ENCODE peak calls at places on chromosome 18, in eight cellular contexts. One of them, this sample, is unnamed.

GRCh38 chr18:46260879-46261143 is 156.6 kb downstream of the HAUS1 start:
- DNase-seq in HCT116: no peak
- DNase-seq in neural progenitor cell: no peak
- DNase-seq in GM23338: no peak
- DNase-seq in SK-N-SH: no peak
- DNase-seq in hepatocyte: no peak
- DNase-seq in PC-3: peak; percentile 48
- DNase-seq in OCI-LY7: no peak
- DNase-seq in this sample: no peak

GRCh38 chr18:34543356-34543755 is 166.7 kb upstream of the DTNA start:
- DNase-seq in HCT116: no peak
- DNase-seq in neural progenitor cell: no peak
- DNase-seq in GM23338: no peak
- DNase-seq in SK-N-SH: no peak
- DNase-seq in hepatocyte: no peak
- DNase-seq in PC-3: no peak
- DNase-seq in OCI-LY7: no peak
- DNase-seq in this sample: no peak

GRCh38 chr18:36297419-36298112 is at the start of gene FHOD3:
- DNase-seq in HCT116: no peak
- DNase-seq in neural progenitor cell: peak; percentile 94
- DNase-seq in GM23338: peak; percentile 87
- DNase-seq in SK-N-SH: peak; percentile 97
- DNase-seq in hepatocyte: peak; percentile 67
- DNase-seq in PC-3: peak; percentile 47
- DNase-seq in OCI-LY7: no peak
- DNase-seq in this sample: peak; percentile 74

GRCh38 chr18:36411745-36412168 is 114.2 kb downstream of the FHOD3 start:
- DNase-seq in HCT116: peak; percentile 50
- DNase-seq in neural progenitor cell: peak; percentile 66
- DNase-seq in GM23338: peak; percentile 90
- DNase-seq in SK-N-SH: peak; percentile 41
- DNase-seq in hepatocyte: no peak
- DNase-seq in PC-3: peak; percentile 44
- DNase-seq in OCI-LY7: no peak
- DNase-seq in this sample: no peak

GRCh38 chr18:2978626-2979025 is 34.3 kb downstream of the LPIN2 start:
- DNase-seq in HCT116: no peak
- DNase-seq in neural progenitor cell: no peak
- DNase-seq in GM23338: no peak
- DNase-seq in SK-N-SH: no peak
- DNase-seq in hepatocyte: no peak
- DNase-seq in PC-3: peak; percentile 34
- DNase-seq in OCI-LY7: no peak
- DNase-seq in this sample: peak; percentile 12

GRCh38 chr18:36322408-36322728 is 24.9 kb downstream of the FHOD3 start:
- DNase-seq in HCT116: no peak
- DNase-seq in neural progenitor cell: no peak
- DNase-seq in GM23338: no peak
- DNase-seq in SK-N-SH: no peak
- DNase-seq in hepatocyte: no peak
- DNase-seq in PC-3: no peak
- DNase-seq in OCI-LY7: no peak
- DNase-seq in this sample: no peak

GRCh38 chr18:37554399-37554787 is 11.2 kb downstream of the CELF4 start:
- DNase-seq in HCT116: no peak
- DNase-seq in neural progenitor cell: peak; percentile 55
- DNase-seq in GM23338: peak; percentile 96
- DNase-seq in SK-N-SH: no peak
- DNase-seq in hepatocyte: no peak
- DNase-seq in PC-3: no peak
- DNase-seq in OCI-LY7: no peak
- DNase-seq in this sample: no peak

GRCh38 chr18:525066-525797 is 24.7 kb upstream of the COLEC12 start:
- DNase-seq in HCT116: no peak
- DNase-seq in neural progenitor cell: no peak
- DNase-seq in GM23338: no peak
- DNase-seq in SK-N-SH: no peak
- DNase-seq in hepatocyte: no peak
- DNase-seq in PC-3: peak; percentile 63
- DNase-seq in OCI-LY7: no peak
- DNase-seq in this sample: no peak

GRCh38 chr18:77056399-77057015 is 76.1 kb downstream of the MBP start:
- DNase-seq in HCT116: no peak
- DNase-seq in neural progenitor cell: peak; percentile 63
- DNase-seq in GM23338: no peak
- DNase-seq in SK-N-SH: no peak
- DNase-seq in hepatocyte: peak; percentile 78
- DNase-seq in PC-3: no peak
- DNase-seq in OCI-LY7: no peak
- DNase-seq in this sample: no peak

GRCh38 chr18:13915973-13916372 is 637 bp upstream of the MC2R start:
- DNase-seq in HCT116: no peak
- DNase-seq in neural progenitor cell: no peak
- DNase-seq in GM23338: no peak
- DNase-seq in SK-N-SH: no peak
- DNase-seq in hepatocyte: peak; percentile 23
- DNase-seq in PC-3: no peak
- DNase-seq in OCI-LY7: no peak
- DNase-seq in this sample: no peak

GRCh38 chr18:23172981-23173380 is 37.7 kb downstream of the CABLES1 start:
- DNase-seq in HCT116: no peak
- DNase-seq in neural progenitor cell: no peak
- DNase-seq in GM23338: no peak
- DNase-seq in SK-N-SH: no peak
- DNase-seq in hepatocyte: no peak
- DNase-seq in PC-3: no peak
- DNase-seq in OCI-LY7: no peak
- DNase-seq in this sample: no peak

GRCh38 chr18:32911660-32912284 is 138.9 kb upstream of the KLHL14 start:
- DNase-seq in HCT116: no peak
- DNase-seq in neural progenitor cell: no peak
- DNase-seq in GM23338: no peak
- DNase-seq in SK-N-SH: no peak
- DNase-seq in hepatocyte: no peak
- DNase-seq in PC-3: peak; percentile 49
- DNase-seq in OCI-LY7: no peak
- DNase-seq in this sample: no peak

GRCh38 chr18:76459687-76460350 is 35.2 kb downstream of the ZNF516 start:
- DNase-seq in HCT116: peak; percentile 15
- DNase-seq in neural progenitor cell: no peak
- DNase-seq in GM23338: no peak
- DNase-seq in SK-N-SH: no peak
- DNase-seq in hepatocyte: peak; percentile 64
- DNase-seq in PC-3: peak; percentile 93
- DNase-seq in OCI-LY7: no peak
- DNase-seq in this sample: no peak

GRCh38 chr18:76985156-76985950 is 147.2 kb downstream of the MBP start:
- DNase-seq in HCT116: no peak
- DNase-seq in neural progenitor cell: no peak
- DNase-seq in GM23338: no peak
- DNase-seq in SK-N-SH: no peak
- DNase-seq in hepatocyte: no peak
- DNase-seq in PC-3: no peak
- DNase-seq in OCI-LY7: no peak
- DNase-seq in this sample: no peak

GRCh38 chr18:31451625-31452024 is 4.1 kb downstream of the DSG3 start:
- DNase-seq in HCT116: no peak
- DNase-seq in neural progenitor cell: no peak
- DNase-seq in GM23338: no peak
- DNase-seq in SK-N-SH: no peak
- DNase-seq in hepatocyte: no peak
- DNase-seq in PC-3: no peak
- DNase-seq in OCI-LY7: no peak
- DNase-seq in this sample: no peak

GRCh38 chr18:74370163-74370562 is 54.5 kb downstream of the C18orf63 start:
- DNase-seq in HCT116: no peak
- DNase-seq in neural progenitor cell: no peak
- DNase-seq in GM23338: no peak
- DNase-seq in SK-N-SH: no peak
- DNase-seq in hepatocyte: peak; percentile 16
- DNase-seq in PC-3: no peak
- DNase-seq in OCI-LY7: no peak
- DNase-seq in this sample: no peak

GRCh38 chr18:29191263-29191662 is 1014.3 kb upstream of the CDH2 start:
- DNase-seq in HCT116: no peak
- DNase-seq in neural progenitor cell: peak; percentile 12
- DNase-seq in GM23338: peak; percentile 56
- DNase-seq in SK-N-SH: no peak
- DNase-seq in hepatocyte: no peak
- DNase-seq in PC-3: peak; percentile 44
- DNase-seq in OCI-LY7: no peak
- DNase-seq in this sample: no peak

GRCh38 chr18:34115409-34116081 is 109.2 kb downstream of the NOL4 start:
- DNase-seq in HCT116: no peak
- DNase-seq in neural progenitor cell: no peak
- DNase-seq in GM23338: no peak
- DNase-seq in SK-N-SH: no peak
- DNase-seq in hepatocyte: no peak
- DNase-seq in PC-3: no peak
- DNase-seq in OCI-LY7: no peak
- DNase-seq in this sample: no peak

GRCh38 chr18:79599503-79599931 is 80.1 kb upstream of the CTDP1 start:
- DNase-seq in HCT116: no peak
- DNase-seq in neural progenitor cell: no peak
- DNase-seq in GM23338: no peak
- DNase-seq in SK-N-SH: no peak
- DNase-seq in hepatocyte: no peak
- DNase-seq in PC-3: peak; percentile 86
- DNase-seq in OCI-LY7: no peak
- DNase-seq in this sample: no peak

GRCh38 chr18:2932247-2933181 is 80.4 kb downstream of the LPIN2 start:
- DNase-seq in HCT116: peak; percentile 34
- DNase-seq in neural progenitor cell: peak; percentile 80
- DNase-seq in GM23338: peak; percentile 84
- DNase-seq in SK-N-SH: peak; percentile 64
- DNase-seq in hepatocyte: peak; percentile 81
- DNase-seq in PC-3: peak; percentile 87
- DNase-seq in OCI-LY7: peak; percentile 81
- DNase-seq in this sample: peak; percentile 69

GRCh38 chr18:13112982-13113381 is 105.6 kb upstream of the LDLRAD4 start:
- DNase-seq in HCT116: peak; percentile 2
- DNase-seq in neural progenitor cell: peak; percentile 91
- DNase-seq in GM23338: peak; percentile 85
- DNase-seq in SK-N-SH: peak; percentile 84
- DNase-seq in hepatocyte: peak; percentile 81
- DNase-seq in PC-3: peak; percentile 26
- DNase-seq in OCI-LY7: no peak
- DNase-seq in this sample: no peak

DNA sequence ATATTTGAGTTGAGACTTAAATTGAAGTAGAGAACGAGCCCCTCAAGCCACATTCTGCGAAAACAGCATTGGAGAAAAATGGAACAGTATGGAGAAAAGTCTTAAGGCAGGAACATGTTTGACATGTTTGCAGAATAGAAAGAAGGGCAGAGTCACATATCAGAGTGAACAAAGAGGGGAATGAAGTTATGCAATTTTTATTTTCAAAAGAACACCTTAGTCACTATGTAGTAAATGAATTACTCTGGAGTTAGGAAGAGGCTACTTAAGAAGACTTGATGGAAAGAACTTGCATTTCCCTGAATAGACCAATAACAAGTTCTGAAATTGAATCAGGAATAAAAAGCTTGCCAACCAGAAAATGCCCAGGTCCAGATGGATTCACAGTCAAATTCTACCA is 391.4 kb upstream of the CDH19 start:
- DNase-seq in HCT116: no peak
- DNase-seq in neural progenitor cell: no peak
- DNase-seq in GM23338: no peak
- DNase-seq in SK-N-SH: no peak
- DNase-seq in hepatocyte: no peak
- DNase-seq in PC-3: no peak
- DNase-seq in OCI-LY7: no peak
- DNase-seq in this sample: no peak
- TF ChIP-seq CTCF in HCT116: no peak
- TF ChIP-seq CTCF in neural progenitor cell: no peak
- TF ChIP-seq CTCF in GM23338: no peak
- TF ChIP-seq CTCF in SK-N-SH: no peak
- TF ChIP-seq CTCF in hepatocyte: no peak
- TF ChIP-seq CTCF in PC-3: no peak
- TF ChIP-seq CTCF in OCI-LY7: no peak
- TF ChIP-seq CTCF in this sample: no peak

GRCh38 chr18:30432349-30432748 is 610.2 kb downstream of the DSC3 start:
- DNase-seq in HCT116: no peak
- DNase-seq in neural progenitor cell: no peak
- DNase-seq in GM23338: no peak
- DNase-seq in SK-N-SH: no peak
- DNase-seq in hepatocyte: no peak
- DNase-seq in PC-3: no peak
- DNase-seq in OCI-LY7: no peak
- DNase-seq in this sample: no peak
- TF ChIP-seq EZH2phosphoT487 in HCT116: no peak
- TF ChIP-seq EZH2phosphoT487 in neural progenitor cell: no peak
- TF ChIP-seq EZH2phosphoT487 in GM23338: no peak
- TF ChIP-seq EZH2phosphoT487 in SK-N-SH: no peak
- TF ChIP-seq EZH2phosphoT487 in hepatocyte: no peak
- TF ChIP-seq EZH2phosphoT487 in PC-3: no peak
- TF ChIP-seq EZH2phosphoT487 in OCI-LY7: no peak
- TF ChIP-seq EZH2phosphoT487 in this sample: no peak

GRCh38 chr18:58787750-58788149 is 76.9 kb upstream of the ZNF532 start:
- DNase-seq in HCT116: no peak
- DNase-seq in neural progenitor cell: no peak
- DNase-seq in GM23338: no peak
- DNase-seq in SK-N-SH: no peak
- DNase-seq in hepatocyte: no peak
- DNase-seq in PC-3: no peak
- DNase-seq in OCI-LY7: no peak
- DNase-seq in this sample: no peak
- TF ChIP-seq CTCF in HCT116: no peak
- TF ChIP-seq CTCF in neural progenitor cell: no peak
- TF ChIP-seq CTCF in GM23338: peak; percentile 31
- TF ChIP-seq CTCF in SK-N-SH: no peak
- TF ChIP-seq CTCF in hepatocyte: no peak
- TF ChIP-seq CTCF in PC-3: no peak
- TF ChIP-seq CTCF in OCI-LY7: no peak
- TF ChIP-seq CTCF in this sample: no peak

DNA sequence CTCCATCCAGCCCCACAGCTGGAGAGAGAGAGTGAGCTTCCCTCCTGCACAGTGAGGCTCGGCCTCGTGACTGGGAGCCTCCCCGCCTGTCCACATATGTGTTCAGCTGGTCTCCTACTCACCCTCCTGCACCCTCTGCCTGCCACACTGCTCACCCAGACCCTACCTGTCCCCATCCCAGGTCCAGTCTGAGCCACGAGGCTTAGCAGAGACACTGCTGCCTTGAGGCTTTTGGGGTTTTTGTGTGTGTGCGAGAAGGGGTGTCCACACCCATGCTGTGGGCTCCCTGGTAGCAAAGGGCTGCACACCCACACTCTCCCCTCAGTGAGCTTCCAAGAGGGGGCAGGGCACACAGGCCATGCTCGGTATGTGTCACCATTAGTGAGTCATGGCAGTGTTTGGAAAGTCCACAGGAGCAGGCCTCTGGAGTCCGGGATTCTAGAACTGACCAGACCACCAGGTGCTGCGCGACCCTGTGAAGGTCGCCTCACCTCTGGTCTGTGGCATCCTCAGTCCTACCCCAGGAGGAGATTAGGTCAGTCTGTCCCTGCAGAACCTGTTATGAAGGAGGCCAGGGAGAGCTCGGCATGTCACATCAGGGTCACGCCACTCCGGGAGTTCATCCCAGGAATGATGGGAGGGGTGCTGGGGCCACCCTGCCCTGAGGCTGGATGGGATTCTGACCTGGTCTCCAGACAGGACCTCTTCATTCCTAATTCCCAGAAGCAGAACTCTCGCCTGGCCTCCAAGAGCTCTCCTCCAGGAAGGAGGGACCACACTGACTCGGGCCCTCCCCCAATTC is 39.9 kb upstream of the SMAD7 start:
- DNase-seq in HCT116: no peak
- DNase-seq in neural progenitor cell: no peak
- DNase-seq in GM23338: no peak
- DNase-seq in SK-N-SH: no peak
- DNase-seq in hepatocyte: peak; percentile 75
- DNase-seq in PC-3: peak; percentile 60
- DNase-seq in OCI-LY7: no peak
- DNase-seq in this sample: no peak
- TF ChIP-seq EZH2phosphoT487 in HCT116: no peak
- TF ChIP-seq EZH2phosphoT487 in neural progenitor cell: no peak
- TF ChIP-seq EZH2phosphoT487 in GM23338: no peak
- TF ChIP-seq EZH2phosphoT487 in SK-N-SH: no peak
- TF ChIP-seq EZH2phosphoT487 in hepatocyte: no peak
- TF ChIP-seq EZH2phosphoT487 in PC-3: no peak
- TF ChIP-seq EZH2phosphoT487 in OCI-LY7: no peak
- TF ChIP-seq EZH2phosphoT487 in this sample: no peak